ENCODE peak calls at places on chromosomes 11 and 22, in six cellular contexts. Q, O, M, N, S and B are unnamed samples.

GRCh38 chr11:13215157-13215556 is 62.4 kb upstream of the BMAL1 start:
- DNase-seq in Q (no peak), O (peak; percentile 90), M (no peak), N (no peak), S (no peak), B (peak; percentile 81)

GRCh38 chr11:86182976-86183584 is 61.5 kb upstream of the EED start:
- DNase-seq in Q (no peak), O (peak; percentile 58), M (no peak), N (no peak), S (no peak), B (peak; percentile 55)

GRCh38 chr11:77088236-77089003 is 14.2 kb upstream of the OMP start:
- DNase-seq in Q (no peak), O (no peak), M (no peak), N (no peak), S (peak; percentile 48), B (no peak)

GRCh38 chr11:45468265-45468856 is 182.2 kb upstream of the SYT13 start:
- DNase-seq in Q (no peak), O (no peak), M (peak; percentile 57), N (no peak), S (no peak), B (peak; percentile 12)

GRCh38 chr11:79080506-79080905 is 360.3 kb downstream of the TENM4 start:
- DNase-seq in Q (no peak), O (no peak), M (no peak), N (no peak), S (no peak), B (peak; percentile 28)

GRCh38 chr22:36921309-36922096 is 8.1 kb downstream of the CSF2RB start:
- DNase-seq in Q (no peak), O (no peak), M (no peak), N (no peak), S (no peak), B (no peak)

GRCh38 chr11:79932612-79933011 is 491.8 kb upstream of the TENM4 start:
- DNase-seq in Q (no peak), O (no peak), M (no peak), N (no peak), S (no peak), B (no peak)

GRCh38 chr22:20432244-20432686 is 5.4 kb downstream of the SCARF2 start:
- DNase-seq in Q (peak; percentile 4), O (no peak), M (no peak), N (no peak), S (peak; percentile 60), B (no peak)

GRCh38 chr22:50671641-50672040 is 982 bp upstream of the SHANK3 start:
- DNase-seq in Q (no peak), O (no peak), M (peak; percentile 62), N (no peak), S (no peak), B (no peak)

GRCh38 chr11:58561394-58562102 is 14.1 kb downstream of the LPXN start:
- DNase-seq in Q (no peak), O (no peak), M (no peak), N (no peak), S (no peak), B (no peak)

GRCh38 chr11:37320921-37321320 is 722.9 kb upstream of the RAG2 start:
- DNase-seq in Q (no peak), O (peak; percentile 62), M (no peak), N (no peak), S (no peak), B (peak; percentile 30)

GRCh38 chr11:110830344-110831141 is 118.3 kb upstream of the ARHGAP20 start:
- DNase-seq in Q (no peak), O (no peak), M (no peak), N (no peak), S (no peak), B (no peak)

GRCh38 chr22:30598986-30599385 is 7.3 kb upstream of the PES1 start:
- DNase-seq in Q (no peak), O (no peak), M (no peak), N (no peak), S (no peak), B (no peak)

GRCh38 chr11:105344938-105345337 is 205.4 kb upstream of the CARD18 start:
- DNase-seq in Q (no peak), O (no peak), M (peak; percentile 41), N (no peak), S (no peak), B (no peak)

GRCh38 chr11:100546714-100547113 is 140.4 kb upstream of the ARHGAP42 start:
- DNase-seq in Q (no peak), O (peak; percentile 42), M (peak; percentile 68), N (no peak), S (no peak), B (peak; percentile 46)

GRCh38 chr11:123437236-123437979 is 7.3 kb downstream of the GRAMD1B start:
- DNase-seq in Q (no peak), O (no peak), M (no peak), N (no peak), S (peak; percentile 11), B (no peak)

GRCh38 chr11:62567018-62567633 is 6.6 kb downstream of the EEF1G start:
- DNase-seq in Q (no peak), O (no peak), M (no peak), N (no peak), S (no peak), B (no peak)

GRCh38 chr11:110513521-110514450 is 84.0 kb downstream of the FDX1 start:
- DNase-seq in Q (no peak), O (no peak), M (no peak), N (no peak), S (no peak), B (no peak)